ENCODE peak calls at places on chromosomes 13 and 19, in five cellular contexts. E is heart right ventricle, J is astrocyte of the cerebellum, F is HFF-Myc, G is OCI-LY7. D is an unnamed sample.

GRCh38 chr13:110319774-110320509 is 12.9 kb downstream of the COL4A2 start:
- DNase-seq in E (no peak), J (peak), F (no peak), G (no peak), D (no peak)

GRCh38 chr19:10899171-10899653 is 27.9 kb downstream of the CARM1 start:
- DNase-seq in E (peak), J (no peak), F (no peak), G (no peak), D (no peak)

GRCh38 chr13:46633416-46633815 is 80.4 kb downstream of the LRCH1 start:
- DNase-seq in E (no peak), J (peak), F (peak), G (no peak), D (no peak)

GRCh38 chr13:99256709-99257108 is 1.5 kb downstream of the GPR18 start:
- DNase-seq in E (no peak), J (no peak), F (no peak), G (peak), D (no peak)

GRCh38 chr13:96672016-96672415 is 322.3 kb downstream of the OXGR1 start:
- DNase-seq in E (no peak), J (no peak), F (no peak), G (no peak), D (no peak)

GRCh38 chr19:23554548-23554947 is 132.5 kb downstream of the ZNF675 start:
- DNase-seq in E (no peak), J (no peak), F (no peak), G (no peak), D (no peak)

GRCh38 chr19:4035582-4035981 is 28.0 kb downstream of the PIAS4 start:
- DNase-seq in E (no peak), J (no peak), F (no peak), G (no peak), D (no peak)

GRCh38 chr19:20423381-20424207 is 142.0 kb downstream of the ZNF737 start:
- DNase-seq in E (peak), J (no peak), F (no peak), G (peak), D (no peak)

GRCh38 chr13:20828540-20829364 is 55.0 kb upstream of the EEF1AKMT1 start:
- DNase-seq in E (peak), J (peak), F (peak), G (peak), D (no peak)

GRCh38 chr19:5369962-5370367 is 29.4 kb upstream of the PTPRS start:
- DNase-seq in E (no peak), J (no peak), F (no peak), G (peak), D (no peak)

GRCh38 chr13:104256701-104257100 is 1190.5 kb upstream of the SLC10A2 start:
- DNase-seq in E (no peak), J (no peak), F (no peak), G (no peak), D (no peak)

GRCh38 chr13:75494491-75494890 is 12.5 kb upstream of the TBC1D4 start:
- DNase-seq in E (no peak), J (no peak), F (no peak), G (no peak), D (no peak)

GRCh38 chr13:98384739-98385138 is 192.2 kb downstream of the STK24 start:
- DNase-seq in E (no peak), J (peak), F (no peak), G (no peak), D (no peak)

GRCh38 chr19:32880607-32881006 is 11.0 kb upstream of the SLC7A9 start:
- DNase-seq in E (no peak), J (no peak), F (no peak), G (no peak), D (no peak)

GRCh38 chr19:38693380-38694223 is 46.2 kb downstream of the ACTN4 start:
- DNase-seq in E (peak), J (peak), F (peak), G (peak), D (peak)

GRCh38 chr19:10339380-10339960 is at the start of gene ICAM3:
- DNase-seq in E (no peak), J (no peak), F (no peak), G (peak), D (no peak)

GRCh38 chr13:29125934-29126424 is 305.8 kb downstream of the MTUS2 start:
- DNase-seq in E (no peak), J (no peak), F (no peak), G (no peak), D (no peak)

GRCh38 chr19:46533085-46534081 is 37.7 kb upstream of the PNMA8B start:
- DNase-seq in E (no peak), J (no peak), F (no peak), G (no peak), D (no peak)

GRCh38 chr13:109415057-109415456 is 371.3 kb downstream of the IRS2 start:
- DNase-seq in E (no peak), J (no peak), F (no peak), G (no peak), D (no peak)

GRCh38 chr19:3358919-3359849 is 7.2 kb upstream of the NFIC start:
- DNase-seq in E (peak), J (no peak), F (no peak), G (peak), D (no peak)

GRCh38 chr13:40306817-40307216 is 359.6 kb downstream of the FOXO1 start:
- DNase-seq in E (no peak), J (no peak), F (no peak), G (peak), D (no peak)

GRCh38 chr19:39582891-39583625 is 19.3 kb upstream of the LGALS13 start:
- DNase-seq in E (no peak), J (no peak), F (no peak), G (no peak), D (no peak)

GRCh38 chr19:11361771-11362731 is 6.8 kb downstream of the PLPPR2 start:
- DNase-seq in E (no peak), J (no peak), F (no peak), G (no peak), D (no peak)

GRCh38 chr19:38213911-38214625 is 10.0 kb downstream of the DPF1 start:
- DNase-seq in E (no peak), J (peak), F (peak), G (no peak), D (peak)

GRCh38 chr13:110334841-110335490 is 27.9 kb downstream of the COL4A2 start:
- DNase-seq in E (no peak), J (peak), F (no peak), G (no peak), D (no peak)

GRCh38 chr13:26423634-26424033 is 133.8 kb upstream of the WASF3 start:
- DNase-seq in E (peak), J (no peak), F (no peak), G (no peak), D (no peak)

GRCh38 chr13:72637561-72637960 is 89.9 kb downstream of the MZT1 start:
- DNase-seq in E (no peak), J (no peak), F (no peak), G (no peak), D (no peak)

GRCh38 chr19:46015080-46015960 is 7.5 kb downstream of the PGLYRP1 start:
- DNase-seq in E (peak), J (no peak), F (no peak), G (peak), D (no peak)

GRCh38 chr19:45179063-45179847 is 671 bp downstream of the BLOC1S3 start:
- DNase-seq in E (peak), J (no peak), F (no peak), G (no peak), D (no peak)

GRCh38 chr13:50526771-50527567 is 316.5 kb downstream of the DLEU7 start:
- DNase-seq in E (no peak), J (no peak), F (no peak), G (peak), D (no peak)

GRCh38 chr13:49219647-49220034 is 497 bp upstream of the MLNR start:
- DNase-seq in E (no peak), J (no peak), F (no peak), G (no peak), D (no peak)

GRCh38 chr19:3094638-3095374 is 644 bp downstream of the GNA11 start:
- DNase-seq in E (no peak), J (no peak), F (no peak), G (peak), D (no peak)

GRCh38 chr13:77891041-77891440 is 27.6 kb downstream of the EDNRB start:
- DNase-seq in E (no peak), J (no peak), F (no peak), G (no peak), D (no peak)

GRCh38 chr19:1007852-1008251 is 7.6 kb downstream of the GRIN3B start:
- DNase-seq in E (no peak), J (no peak), F (no peak), G (no peak), D (no peak)

GRCh38 chr13:114231886-114232285 is 2.8 kb upstream of the CDC16 start:
- DNase-seq in E (no peak), J (no peak), F (no peak), G (no peak), D (no peak)

GRCh38 chr13:83907196-83907989 is 25.1 kb upstream of the SLITRK1 start:
- DNase-seq in E (no peak), J (no peak), F (no peak), G (no peak), D (no peak)

GRCh38 chr19:31352782-31353651 is 3.8 kb upstream of the TSHZ3 start:
- DNase-seq in E (no peak), J (no peak), F (no peak), G (no peak), D (no peak)

GRCh38 chr13:20716951-20717350 is 13.5 kb downstream of the IL17D start:
- DNase-seq in E (no peak), J (no peak), F (no peak), G (no peak), D (no peak)

DNA sequence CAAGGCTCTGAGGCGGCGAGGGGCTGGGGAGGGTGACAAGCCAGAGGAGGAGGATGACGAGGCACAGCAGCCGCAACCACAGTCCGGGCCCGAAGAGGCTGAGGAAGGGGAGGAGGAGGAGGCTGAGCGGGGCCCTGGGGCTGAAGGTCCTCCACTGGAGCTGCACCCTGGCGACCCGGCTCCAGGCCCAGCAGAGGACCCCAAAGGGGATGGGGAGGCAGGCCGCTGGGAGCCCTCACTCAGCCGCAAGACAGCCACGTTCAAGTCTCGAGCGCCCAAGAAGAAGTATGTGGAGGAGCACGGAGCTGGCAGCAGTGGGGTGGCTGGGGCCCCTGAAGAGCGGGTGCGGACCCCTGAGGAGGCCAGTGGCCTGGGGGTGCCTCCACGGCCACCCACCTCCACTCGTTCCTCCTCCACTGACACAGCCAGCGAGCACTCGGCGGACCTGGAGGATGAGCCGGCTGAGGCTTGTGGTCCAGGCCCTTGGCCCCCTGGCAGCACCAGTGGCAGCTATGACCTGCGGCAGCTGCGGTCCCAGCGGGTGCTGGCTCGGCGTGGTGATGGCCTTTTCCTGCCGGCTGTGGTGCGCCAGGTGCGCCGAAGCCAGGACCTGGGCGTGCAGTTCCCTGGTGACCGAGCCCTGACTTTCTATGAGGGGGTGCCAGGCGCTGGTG is 2.9 kb downstream of the CIC start:
- DNase-seq in E (no peak), J (no peak), F (no peak), G (no peak), D (no peak)
- TF ChIP-seq CTCF in E (no peak), J (no peak), F (no peak), G (no peak), D (no peak)

DNA sequence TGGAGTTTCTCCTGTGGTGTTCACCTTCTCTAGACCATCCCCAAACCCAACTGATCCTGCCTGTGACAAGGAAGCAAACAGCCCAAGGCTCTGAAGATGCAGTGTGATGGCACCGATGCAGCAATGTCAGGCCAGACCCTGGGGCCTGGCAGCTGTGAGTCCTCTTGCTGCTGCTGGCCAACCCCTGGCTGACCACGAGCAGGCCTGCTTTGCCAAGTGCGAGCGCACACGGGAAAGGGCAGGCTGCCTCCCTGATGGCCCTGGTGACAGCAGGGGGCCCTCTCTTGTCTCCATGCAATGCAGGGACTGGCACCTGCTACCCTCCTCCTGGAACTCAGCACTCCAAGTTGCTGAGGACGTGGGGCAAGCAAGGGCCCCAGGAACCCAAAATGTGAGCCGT is 5.4 kb upstream of the VSTM2B start:
- DNase-seq in E (no peak), J (no peak), F (no peak), G (no peak), D (no peak)
- H3K4me3 ChIP-seq in E (no peak), J (no peak), F (no peak), G (no peak), D (no peak)

DNA sequence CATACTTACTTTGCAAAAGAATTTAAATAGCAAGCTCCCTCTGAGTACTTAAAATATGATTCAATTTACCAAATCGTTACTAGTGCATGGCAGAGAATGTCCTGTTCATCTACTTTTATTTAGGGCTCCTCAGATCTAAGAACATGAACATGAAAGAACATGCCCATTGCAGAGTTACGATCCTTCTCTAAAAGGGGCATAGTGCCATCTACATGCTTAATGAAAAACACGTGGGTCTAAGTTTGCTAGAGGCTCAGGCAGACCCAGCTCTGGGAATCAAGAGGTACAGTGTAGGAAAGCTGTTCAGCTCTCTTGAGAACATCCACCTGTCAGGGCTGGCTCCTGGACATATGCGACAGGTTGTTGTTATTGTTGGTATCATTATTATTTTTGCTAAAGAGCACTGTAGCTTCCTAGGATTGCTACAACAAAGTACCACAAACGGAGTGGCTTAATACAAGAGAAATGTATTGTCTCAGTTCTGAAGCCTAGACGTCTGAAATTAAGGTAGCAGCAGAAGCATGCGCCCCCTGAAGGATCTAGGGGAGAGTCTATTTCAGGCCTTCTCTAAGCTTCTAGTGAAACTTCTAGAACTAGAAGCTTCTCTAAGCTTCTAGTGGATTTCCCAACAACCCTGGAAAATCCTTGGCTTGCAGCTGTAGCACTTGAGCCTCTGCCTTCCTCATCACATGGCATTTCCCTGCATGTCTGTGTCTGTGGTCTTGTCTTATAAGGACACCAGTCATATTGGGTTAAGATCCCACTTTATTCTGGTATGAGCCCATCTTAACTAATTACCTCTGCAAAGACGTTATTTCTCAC is 133.9 kb downstream of the DCT start:
- DNase-seq in E (no peak), J (no peak), F (peak), G (peak), D (no peak)
- TF ChIP-seq CTCF in E (no peak), J (no peak), F (peak), G (no peak), D (no peak)

GRCh38 chr19:2034729-2035589 is 16.1 kb downstream of the MKNK2 start:
- DNase-seq in E (no peak), J (no peak), F (no peak), G (peak), D (no peak)
- H3K4me3 ChIP-seq in E (no peak), J (no peak), F (no peak), G (no peak), D (no peak)